ENCODE peak calls at places on chromosome 16, in nine cellular contexts. Q is Panc1; R is ascending aorta; Y is right atrium auricular region; H is Caco-2; N is left ventricle myocardium inferior; T is ovary; C is pancreas; M is CD8-positive, alpha-beta memory T cell. P is an unnamed sample.

GRCh38 chr16:68244903-68245853 is at the start of gene PLA2G15:
- DNase-seq in Q (no peak), C (peak; percentile 95), Y (peak; percentile 96), M (peak; percentile 97), T (peak; percentile 97), H (peak; percentile 98), N (peak; percentile 99), R (peak; percentile 97), P (peak; percentile 93)

GRCh38 chr16:17396762-17397498 is 73.8 kb downstream of the XYLT1 start:
- DNase-seq in Y (no peak), T (peak; percentile 31), M (peak; percentile 76), N (no peak), C (peak; percentile 74), Q (no peak), R (no peak), H (no peak), P (no peak)

GRCh38 chr16:3908951-3909437 is 28.5 kb upstream of the CREBBP start:
- DNase-seq in T (peak; percentile 15), Y (no peak), M (no peak), Q (no peak), H (no peak), R (no peak), C (no peak), N (no peak), P (peak; percentile 32)

GRCh38 chr16:13426279-13426678 is 493.7 kb upstream of the ERCC4 start:
- DNase-seq in N (no peak), C (no peak), T (no peak), Q (no peak), Y (no peak), H (peak; percentile 14), M (no peak), R (no peak), P (no peak)

GRCh38 chr16:50338371-50339231 is 30.2 kb downstream of the BRD7 start:
- DNase-seq in N (no peak), T (no peak), Y (no peak), H (no peak), C (no peak), Q (no peak), M (no peak), R (no peak), P (no peak)

GRCh38 chr16:75266738-75267630 is 15.6 kb upstream of the BCAR1 start:
- DNase-seq in Y (no peak), T (no peak), N (no peak), Q (no peak), H (no peak), R (no peak), M (no peak), C (peak; percentile 29), P (peak; percentile 65)

GRCh38 chr16:2223375-2224182 is at the start of gene E4F1:
- DNase-seq in C (peak; percentile 99), Y (peak; percentile 100), Q (peak; percentile 95), H (peak; percentile 99), T (peak; percentile 99), N (peak; percentile 100), R (peak; percentile 100), M (peak; percentile 99), P (peak; percentile 100)

GRCh38 chr16:20898938-20899502 is 1.1 kb downstream of the DCUN1D3 start:
- DNase-seq in Q (no peak), N (no peak), R (peak; percentile 57), T (no peak), Y (no peak), C (no peak), H (no peak), M (no peak), P (no peak)

GRCh38 chr16:47734987-47735594 is 274.0 kb downstream of the PHKB start:
- DNase-seq in R (no peak), Y (no peak), Q (no peak), N (no peak), H (no peak), T (no peak), C (peak; percentile 73), M (no peak), P (no peak)

GRCh38 chr16:66478733-66479511 is 51.8 kb downstream of the BEAN1 start:
- DNase-seq in R (peak; percentile 84), Y (peak; percentile 78), H (peak; percentile 52), Q (peak; percentile 39), M (peak; percentile 83), T (peak; percentile 48), N (peak; percentile 73), C (peak; percentile 74), P (peak; percentile 86)

GRCh38 chr16:15996432-15997109 is 47.2 kb downstream of the ABCC1 start:
- DNase-seq in M (no peak), Q (peak; percentile 99), N (no peak), H (peak; percentile 15), Y (peak; percentile 82), R (peak; percentile 82), C (peak; percentile 31), T (peak; percentile 64), P (no peak)

GRCh38 chr16:24729243-24729966 is at the start of gene TNRC6A:
- DNase-seq in C (peak; percentile 90), Q (no peak), Y (peak; percentile 88), N (peak; percentile 91), R (peak; percentile 95), T (peak; percentile 91), M (peak; percentile 83), H (peak; percentile 92), P (peak; percentile 88)

GRCh38 chr16:13542284-13542683 is 377.7 kb upstream of the ERCC4 start:
- DNase-seq in Q (no peak), C (no peak), H (no peak), T (no peak), M (no peak), Y (no peak), R (no peak), N (no peak), P (no peak)

GRCh38 chr16:17802566-17802965 is 331.8 kb upstream of the XYLT1 start:
- DNase-seq in T (no peak), H (no peak), Y (no peak), M (no peak), Q (no peak), R (no peak), C (no peak), N (no peak), P (no peak)

GRCh38 chr16:49890876-49891275 is 35.0 kb upstream of the ZNF423 start:
- DNase-seq in N (no peak), C (peak; percentile 22), T (no peak), R (no peak), Y (no peak), M (no peak), H (no peak), Q (no peak), P (no peak)

GRCh38 chr16:3578610-3579551 is 1.7 kb upstream of the NLRC3 start:
- DNase-seq in R (no peak), Q (no peak), H (no peak), C (no peak), N (no peak), M (peak; percentile 82), Y (no peak), T (no peak), P (no peak)

GRCh38 chr16:75105306-75106061 is 11.1 kb downstream of the LDHD start:
- DNase-seq in M (no peak), H (no peak), Q (no peak), T (no peak), N (peak; percentile 57), C (no peak), Y (no peak), R (no peak), P (no peak)

GRCh38 chr16:73154063-73154870 is 106.3 kb upstream of the ZFHX3 start:
- DNase-seq in N (peak; percentile 48), T (no peak), C (no peak), M (no peak), R (peak; percentile 72), H (no peak), Y (no peak), Q (no peak), P (no peak)

GRCh38 chr16:85974428-85975375 is 75.7 kb downstream of the IRF8 start:
- DNase-seq in N (no peak), Q (no peak), H (peak; percentile 79), M (no peak), C (no peak), T (no peak), Y (no peak), R (no peak), P (no peak)

GRCh38 chr16:69465083-69465721 is 40.8 kb downstream of the CYB5B start:
- DNase-seq in N (no peak), R (no peak), M (no peak), Y (no peak), C (no peak), T (no peak), H (peak; percentile 71), Q (no peak), P (no peak)

GRCh38 chr16:17277981-17278381 is 192.8 kb downstream of the XYLT1 start:
- DNase-seq in M (no peak), Y (no peak), Q (no peak), R (no peak), C (peak; percentile 61), T (peak; percentile 46), H (peak; percentile 44), N (no peak), P (no peak)

GRCh38 chr16:27238016-27238587 is 30.5 kb downstream of the NSMCE1 start:
- DNase-seq in Q (no peak), N (no peak), T (no peak), M (peak; percentile 69), R (peak; percentile 64), H (no peak), Y (no peak), C (no peak), P (peak; percentile 49)

GRCh38 chr16:58487566-58488351 is 12.2 kb upstream of the NDRG4 start:
- DNase-seq in Q (no peak), H (peak; percentile 92), R (peak; percentile 83), Y (peak; percentile 84), T (peak; percentile 47), N (peak; percentile 88), M (peak; percentile 74), C (peak; percentile 81), P (peak; percentile 80)
- H3K4me3 ChIP-seq in Q (no peak overlapping the region), H (no peak overlapping the region), R (peak overlapping the region; percentile 28), Y (peak overlapping the region; percentile 27), T (peak overlapping the region; percentile 22), N (peak overlapping the region; percentile 47), M (no peak overlapping the region), C (no peak overlapping the region), P (no peak overlapping the region)

DNA sequence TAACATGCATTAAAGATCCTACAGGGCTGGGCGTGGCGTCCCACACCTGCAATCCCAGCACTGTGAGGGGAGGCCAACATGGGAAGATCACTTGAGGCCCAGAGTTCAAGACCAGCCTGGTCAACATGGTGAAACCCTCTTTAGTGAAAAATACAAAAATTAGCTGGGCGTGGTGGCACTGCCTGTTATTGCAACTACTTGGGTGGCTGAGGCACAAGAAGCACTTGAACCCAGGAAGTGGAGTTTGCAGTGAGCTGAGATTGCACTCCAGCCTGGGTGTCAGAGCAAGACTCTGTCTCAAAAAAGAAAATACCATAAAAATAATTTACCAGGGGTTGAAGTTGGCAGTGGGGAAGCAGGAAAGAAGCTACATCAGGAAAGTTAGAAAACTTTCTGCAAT is 12.9 kb downstream of the TXNDC11 start:
- DNase-seq in R (no peak), T (no peak), C (no peak), Q (no peak), M (no peak), H (no peak), N (no peak), Y (no peak), P (no peak)
- H3K4me1 ChIP-seq in R (no peaks in the 10 kb centered on the region), T (peaks cover 2% of the 10 kb centered on the region), C (peaks cover 44% of the 10 kb centered on the region), Q (no peaks in the 10 kb centered on the region), M (peaks cover 8% of the 10 kb centered on the region), H (peaks cover 21% of the 10 kb centered on the region), N (peaks cover 61% of the 10 kb centered on the region), Y (no peaks in the 10 kb centered on the region), P (no peaks in the 10 kb centered on the region)

GRCh38 chr16:55941552-55941951 is 66.4 kb upstream of the CES5A start:
- DNase-seq in H (no peak), R (no peak), T (no peak), M (no peak), C (no peak), Y (no peak), N (no peak), Q (no peak), P (no peak)
- H3K9me3 ChIP-seq in H (no peaks in the 10 kb centered on the region), R (peaks cover 6% of the 10 kb centered on the region), T (no peaks in the 10 kb centered on the region), M (no peaks in the 10 kb centered on the region), C (no peaks in the 10 kb centered on the region), Y (no peaks in the 10 kb centered on the region), N (peaks cover 17% of the 10 kb centered on the region), Q (no peaks in the 10 kb centered on the region), P (no peaks in the 10 kb centered on the region)

GRCh38 chr16:674968-675883 is at the start of gene RHBDL1:
- DNase-seq in Y (no peak), R (no peak), Q (no peak), T (no peak), N (no peak), H (no peak), C (peak; percentile 53), M (no peak), P (no peak)
- H3K4me3 ChIP-seq in Y (peak within 1 kb of the TSS; percentile 50), R (peak within 1 kb of the TSS; percentile 48), Q (peak within 1 kb of the TSS; percentile 39), T (peak within 1 kb of the TSS; percentile 18), N (peak within 1 kb of the TSS; percentile 61), H (peak within 1 kb of the TSS; percentile 26), C (peak within 1 kb of the TSS; percentile 35), M (no peak within 1 kb of the TSS), P (no peak within 1 kb of the TSS)

P was measured in RWPE2.